ENCODE peak calls at places on chromosomes 13 and 19, in four cellular contexts. I is transverse colon, Z is Panc1, J is endothelial cell of umbilical vein. G is an unnamed sample.

GRCh38 chr19:18333680-18334079 is 6.7 kb upstream of the PGPEP1 start:
- DNase-seq in I (no peak), J (no peak), Z (no peak), G (no peak)

GRCh38 chr13:89554801-89555200 is 1792.7 kb upstream of the MIR17HG start:
- DNase-seq in I (no peak), Z (no peak), J (no peak), G (no peak)

GRCh38 chr13:33940898-33941297 is 122.9 kb downstream of the RFC3 start:
- DNase-seq in Z (no peak), I (no peak), J (peak), G (no peak)

GRCh38 chr13:110634558-110634957 is 19.2 kb downstream of the NAXD start:
- DNase-seq in J (no peak), Z (no peak), I (no peak), G (no peak)

GRCh38 chr13:106052200-106052767 is 483.2 kb downstream of the EFNB2 start:
- DNase-seq in I (no peak), J (no peak), Z (no peak), G (no peak)

GRCh38 chr19:45296365-45296764 is 26.3 kb downstream of the CKM start:
- DNase-seq in I (no peak), J (no peak), Z (no peak), G (no peak)

GRCh38 chr19:42226886-42227285 is 6.8 kb downstream of the ZNF526 start:
- DNase-seq in Z (no peak), J (no peak), I (no peak), G (no peak)

GRCh38 chr13:42478531-42479156 is 95.3 kb upstream of the TNFSF11 start:
- DNase-seq in J (peak), Z (no peak), I (no peak), G (no peak)

GRCh38 chr13:103531278-103531677 is 465.1 kb upstream of the SLC10A2 start:
- DNase-seq in J (no peak), I (no peak), Z (no peak), G (no peak)

GRCh38 chr19:474126-475078 is 13.6 kb upstream of the SHC2 start:
- DNase-seq in I (no peak), J (no peak), Z (no peak), G (no peak)

GRCh38 chr19:4445963-4446668 is 11.5 kb downstream of the UBXN6 start:
- DNase-seq in Z (no peak), I (no peak), J (no peak), G (no peak)

GRCh38 chr19:16628984-16629691 is 1.1 kb upstream of the MED26 start:
- DNase-seq in J (peak), Z (no peak), I (peak), G (peak)

GRCh38 chr13:74210693-74211393 is 76.6 kb upstream of the KLF12 start:
- DNase-seq in J (peak), Z (no peak), I (no peak), G (peak)

GRCh38 chr13:77375554-77375953 is 48.7 kb upstream of the MYCBP2 start:
- DNase-seq in I (no peak), J (no peak), Z (no peak), G (no peak)

GRCh38 chr13:88124142-88124541 is 453.0 kb downstream of the SLITRK5 start:
- DNase-seq in Z (no peak), J (no peak), I (no peak), G (no peak)

GRCh38 chr19:50425581-50425980 is 6.8 kb downstream of the SPIB start:
- DNase-seq in Z (no peak), I (no peak), J (no peak), G (no peak)

GRCh38 chr19:50420127-50420526 is 1.4 kb downstream of the SPIB start:
- DNase-seq in Z (no peak), I (no peak), J (no peak), G (no peak)

GRCh38 chr19:50420808-50421207 is 2.1 kb downstream of the SPIB start:
- DNase-seq in I (no peak), Z (no peak), J (no peak), G (no peak)

GRCh38 chr19:50423279-50424113 is 4.8 kb downstream of the SPIB start:
- DNase-seq in Z (no peak), J (no peak), I (no peak), G (no peak)

DNA sequence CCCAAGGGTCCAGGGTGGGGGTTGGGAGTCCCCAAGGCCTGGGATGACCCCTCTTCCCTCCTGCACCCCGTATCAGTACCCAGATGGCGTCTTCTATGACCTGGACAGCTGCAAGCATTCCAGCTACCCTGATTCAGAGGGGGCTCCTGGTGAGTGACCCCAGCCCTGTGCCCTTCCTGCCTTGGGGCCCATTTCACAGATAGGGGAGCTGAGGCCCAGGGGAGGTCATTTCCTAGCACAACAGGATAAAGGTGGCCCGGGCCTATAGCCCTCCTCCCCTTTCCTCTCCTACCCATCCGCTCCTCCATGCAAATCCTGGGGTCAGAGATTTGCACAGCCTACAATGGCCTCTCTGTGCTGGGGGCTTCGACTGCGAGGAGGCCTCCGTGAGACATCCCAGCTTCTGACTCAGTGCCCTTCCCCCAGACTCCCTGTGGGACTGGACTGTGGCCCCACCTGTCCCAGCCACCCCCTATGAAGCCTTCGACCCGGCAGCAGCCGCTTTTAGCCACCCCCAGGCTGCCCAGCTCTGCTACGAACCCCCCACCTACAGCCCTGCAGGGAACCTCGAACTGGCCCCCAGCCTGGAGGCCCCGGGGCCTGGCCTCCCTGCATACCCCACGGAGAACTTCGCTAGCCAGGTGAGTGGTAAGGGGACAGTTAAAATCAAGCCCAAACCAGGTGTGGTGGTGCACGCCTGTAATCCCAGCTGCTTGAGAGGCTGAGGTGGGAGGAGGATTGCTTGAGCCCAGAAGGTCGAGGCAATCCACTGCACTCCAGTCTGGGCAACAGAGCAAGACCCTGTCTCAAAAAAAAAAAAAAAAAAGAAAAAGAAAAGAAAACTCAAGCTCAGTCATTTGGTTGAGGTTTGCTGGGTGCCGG is 3.9 kb downstream of the SPIB start:
- DNase-seq in J (no peak), Z (no peak), I (no peak), G (no peak)
- TF ChIP-seq POLR2AphosphoS5 in J (no peak), Z (no peak), I (no peak), G (no peak)

GRCh38 chr19:38045554-38046253 is 138.7 kb downstream of the SIPA1L3 start:
- DNase-seq in J (no peak), I (no peak), Z (no peak), G (no peak)

GRCh38 chr19:38049105-38049649 is 142.2 kb downstream of the SIPA1L3 start:
- DNase-seq in Z (no peak), J (no peak), I (peak), G (peak)

GRCh38 chr19:38047048-38047435 is 140.0 kb downstream of the SIPA1L3 start:
- DNase-seq in I (no peak), J (no peak), Z (no peak), G (no peak)

GRCh38 chr19:38046254-38047047 is 139.4 kb downstream of the SIPA1L3 start:
- DNase-seq in J (no peak), I (peak), Z (no peak), G (peak)

GRCh38 chr19:38047641-38048040 is 140.6 kb downstream of the SIPA1L3 start:
- DNase-seq in J (no peak), Z (no peak), I (no peak), G (no peak)
- H3K4me3 ChIP-seq in J (no peak), Z (no peak), I (no peak), G (no peak)

GRCh38 chr19:49497047-49497789 is 984 bp downstream of the RPS11 start:
- DNase-seq in Z (no peak), I (peak), J (peak), G (peak)
- TF ChIP-seq POLR2AphosphoS5 in Z (no peak), I (peak), J (no peak), G (peak)

GRCh38 chr13:112067121-112067741 is at the start of gene SOX1:
- DNase-seq in Z (no peak), I (no peak), J (no peak), G (no peak)
- H3K4me3 ChIP-seq in Z (no peak), I (peak), J (no peak), G (peak)

GRCh38 chr13:50006426-50007135 is 8.7 kb upstream of the KCNRG start:
- DNase-seq in J (peak), I (peak), Z (no peak), G (no peak)
- TF ChIP-seq POLR2AphosphoS5 in J (no peak), I (no peak), Z (no peak), G (no peak)

GRCh38 chr19:12247644-12248222 is 47.0 kb downstream of the ZNF44 start:
- DNase-seq in I (no peak), Z (no peak), J (no peak), G (no peak)
- H3K4me3 ChIP-seq in I (no peak), Z (no peak), J (no peak), G (no peak)

GRCh38 chr19:36027696-36028095 is 5.0 kb downstream of the CLIP3 start:
- DNase-seq in I (no peak), J (no peak), Z (no peak), G (no peak)

GRCh38 chr19:36028313-36029041 is 4.2 kb downstream of the CLIP3 start:
- DNase-seq in I (no peak), J (no peak), Z (no peak), G (no peak)

GRCh38 chr19:36030264-36031148 is 2.2 kb downstream of the CLIP3 start:
- DNase-seq in J (no peak), Z (no peak), I (no peak), G (no peak)

GRCh38 chr19:36031308-36031707 is 1.4 kb downstream of the CLIP3 start:
- DNase-seq in J (no peak), Z (no peak), I (no peak), G (no peak)

GRCh38 chr19:36032251-36033104 is at the start of gene CLIP3:
- DNase-seq in Z (no peak), J (peak), I (peak), G (no peak)
- TF ChIP-seq POLR2AphosphoS5 in Z (no peak), J (peak), I (peak), G (no peak)

G was measured in stomach.